ENCODE peak calls at places on chromosomes 7 and 10, in four cellular contexts. K, X, G and L are unnamed samples.

GRCh38 chr10:31961264-31961663 is 32.6 kb upstream of the ARHGAP12 start:
- DNase-seq in K (no peak), X (no peak), G (no peak), L (no peak)

GRCh38 chr10:61900829-61901783 is at the start of gene ARID5B:
- DNase-seq in K (peak), X (peak), G (no peak), L (peak)

GRCh38 chr10:101566333-101567164 is 21.5 kb downstream of the POLL start:
- DNase-seq in K (peak), X (no peak), G (no peak), L (peak)

GRCh38 chr7:137146552-137146961 is 197.0 kb downstream of the PTN start:
- DNase-seq in K (no peak), X (no peak), G (no peak), L (no peak)

GRCh38 chr7:105768117-105768516 is 108.3 kb downstream of the ATXN7L1 start:
- DNase-seq in K (no peak), X (no peak), G (no peak), L (no peak)

GRCh38 chr10:101629781-101630419 is 41.8 kb downstream of the DPCD start:
- DNase-seq in K (no peak), X (no peak), G (no peak), L (no peak)

GRCh38 chr7:90596745-90597526 is 815 bp downstream of the CDK14 start:
- DNase-seq in K (no peak), X (no peak), G (peak), L (no peak)

GRCh38 chr7:118109607-118110006 is 74.4 kb upstream of the LSM8 start:
- DNase-seq in K (no peak), X (peak), G (no peak), L (no peak)

GRCh38 chr7:95304990-95305389 is 19.3 kb downstream of the PON1 start:
- DNase-seq in K (no peak), X (no peak), G (no peak), L (no peak)

GRCh38 chr10:77873558-77874380 is 52.8 kb downstream of the DLG5 start:
- DNase-seq in K (no peak), X (peak), G (peak), L (no peak)

GRCh38 chr10:72953687-72954086 is 919 bp downstream of the PLA2G12B start:
- DNase-seq in K (no peak), X (peak), G (no peak), L (peak)

GRCh38 chr10:6755891-6756460 is 175.9 kb upstream of the PRKCQ start:
- DNase-seq in K (no peak), X (no peak), G (no peak), L (no peak)

GRCh38 chr7:41244246-41244645 is 458.6 kb downstream of the INHBA start:
- DNase-seq in K (no peak), X (no peak), G (no peak), L (no peak)

GRCh38 chr10:97685395-97685958 is 1.6 kb downstream of the AVPI1 start:
- DNase-seq in K (peak), X (peak), G (no peak), L (peak)

GRCh38 chr10:131656446-131656845 is 244.4 kb upstream of the PPP2R2D start:
- DNase-seq in K (no peak), X (no peak), G (no peak), L (no peak)

GRCh38 chr10:86225098-86225782 is 141.4 kb downstream of the GRID1 start:
- DNase-seq in K (no peak), X (no peak), G (no peak), L (no peak)

GRCh38 chr7:80087051-80087767 is 47.4 kb upstream of the GNAI1 start:
- DNase-seq in K (no peak), X (no peak), G (no peak), L (no peak)

DNA sequence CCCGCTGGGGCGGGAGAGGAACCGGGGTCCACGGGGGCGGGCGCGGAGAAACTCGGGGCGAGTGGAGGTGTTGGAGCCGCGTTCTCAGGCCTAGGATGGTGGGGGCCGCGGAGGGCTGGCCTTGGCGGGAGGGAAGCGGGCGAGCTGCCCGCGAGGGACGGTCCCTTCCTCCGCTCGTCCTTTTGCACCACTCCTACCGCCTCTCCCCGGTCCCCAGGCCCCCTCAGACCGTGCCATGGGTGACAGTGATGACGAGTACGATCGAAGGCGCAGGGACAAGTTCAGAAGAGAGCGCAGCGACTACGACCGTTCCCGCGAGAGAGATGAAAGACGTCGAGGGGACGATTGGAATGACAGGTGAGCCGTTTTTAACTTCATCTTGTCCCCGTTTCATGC is 451 bp downstream of the SRRT start:
- DNase-seq in K (no peak), X (peak), G (no peak), L (no peak)
- TF ChIP-seq CBFB in K (no peak), X (no peak), G (no peak), L (no peak)

GRCh38 chr7:155787171-155787851 is 25.0 kb downstream of the SHH start:
- DNase-seq in K (no peak), X (no peak), G (no peak), L (no peak)
- TF ChIP-seq MAX in K (no peak), X (no peak), G (no peak), L (no peak)

DNA sequence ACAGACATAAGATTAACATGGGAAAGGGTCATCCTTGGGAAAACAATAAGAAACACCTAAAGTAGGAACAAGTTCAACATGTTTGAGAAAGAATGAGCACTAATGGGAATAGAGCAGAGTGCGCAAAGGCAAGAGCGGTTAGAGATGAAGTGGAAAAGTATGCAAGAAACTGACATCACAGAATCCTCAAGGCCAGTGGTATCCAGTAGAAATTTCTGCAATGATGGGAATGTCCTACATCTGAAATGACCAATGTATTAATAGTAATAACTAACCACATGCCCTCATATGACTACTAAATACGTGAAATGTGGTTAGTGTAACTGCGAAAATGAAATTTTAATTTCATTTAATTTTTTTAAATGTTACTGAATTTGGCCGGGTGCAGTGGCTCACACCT is 54.8 kb downstream of the TFEC start:
- DNase-seq in K (no peak), X (no peak), G (no peak), L (no peak)
- TF ChIP-seq CBFB in K (no peak), X (no peak), G (no peak), L (no peak)

DNA sequence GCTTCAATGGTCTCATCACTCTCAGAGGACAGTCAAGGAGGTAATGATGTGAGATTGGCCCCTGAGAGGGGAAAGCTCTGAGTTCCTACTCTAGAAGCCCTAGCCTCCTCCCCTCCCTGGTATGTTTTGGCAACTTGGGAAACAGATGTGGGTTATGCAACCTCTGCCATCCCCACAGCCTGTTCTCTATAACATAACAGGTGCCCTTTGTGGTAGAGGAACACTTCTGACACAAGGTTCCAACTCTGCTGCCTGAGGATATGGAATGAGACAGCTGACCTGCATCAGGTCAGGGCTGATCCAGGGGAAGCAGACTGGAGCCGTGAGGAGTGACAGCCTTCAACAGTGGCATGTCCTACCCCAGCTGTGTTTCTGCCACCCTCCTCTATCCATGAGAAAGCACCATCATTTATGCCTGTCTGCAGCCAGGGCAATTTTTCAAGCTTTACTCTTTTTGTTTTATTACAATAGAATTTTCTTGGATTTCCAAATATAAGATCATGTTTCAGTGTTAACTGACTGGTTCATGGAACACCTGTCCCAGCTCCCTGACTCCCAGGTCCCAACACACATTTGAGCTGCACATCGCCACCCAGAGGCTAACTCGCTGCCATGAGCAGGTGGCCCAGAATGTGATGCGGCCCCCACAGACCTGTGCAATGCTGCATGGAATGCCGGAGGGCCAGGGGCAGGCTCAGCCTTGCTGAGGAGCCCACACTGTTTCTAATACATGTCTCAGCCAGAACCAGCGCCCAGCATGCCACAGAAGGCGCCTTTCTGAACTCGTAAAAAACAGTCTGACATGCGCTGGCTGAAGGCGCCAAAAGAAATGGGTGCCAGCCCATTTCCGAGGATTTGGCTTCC is 124.7 kb upstream of the CHST15 start:
- DNase-seq in K (no peak), X (no peak), G (no peak), L (peak)
- TF ChIP-seq MAX in K (no peak), X (no peak), G (no peak), L (no peak)

GRCh38 chr7:113142385-113143119 is 24.2 kb upstream of the SMIM30 start:
- DNase-seq in K (no peak), X (no peak), G (peak), L (no peak)
- TF ChIP-seq CBFB in K (no peak), X (no peak), G (no peak), L (no peak)